ENCODE peak calls at places on chromosome 19, in four cellular contexts. One of them, this sample, is unnamed.

GRCh38 chr19:34269081-34269480 is 14.7 kb downstream of the GARRE1 start:
- DNase-seq in RWPE1: no peak
- DNase-seq in cardiac muscle cell: no peak
- DNase-seq in uterus: no peak
- DNase-seq in this sample: no peak

GRCh38 chr19:23762884-23763711 is 4.4 kb upstream of the ZNF681 start:
- DNase-seq in RWPE1: peak
- DNase-seq in cardiac muscle cell: peak
- DNase-seq in uterus: peak
- DNase-seq in this sample: peak

GRCh38 chr19:7704280-7705060 is 2.5 kb upstream of the FCER2 start:
- DNase-seq in RWPE1: no peak
- DNase-seq in cardiac muscle cell: no peak
- DNase-seq in uterus: no peak
- DNase-seq in this sample: no peak

GRCh38 chr19:55640577-55641375 is at the start of gene ZNF580:
- DNase-seq in RWPE1: peak
- DNase-seq in cardiac muscle cell: peak
- DNase-seq in uterus: peak
- DNase-seq in this sample: peak

GRCh38 chr19:3243851-3244700 is 19.6 kb downstream of the CELF5 start:
- DNase-seq in RWPE1: no peak
- DNase-seq in cardiac muscle cell: peak
- DNase-seq in uterus: no peak
- DNase-seq in this sample: no peak

GRCh38 chr19:2015611-2015950 is at the start of gene BTBD2:
- DNase-seq in RWPE1: peak
- DNase-seq in cardiac muscle cell: peak
- DNase-seq in uterus: peak
- DNase-seq in this sample: no peak

GRCh38 chr19:49534632-49535385 is 7.0 kb downstream of the RCN3 start:
- DNase-seq in RWPE1: no peak
- DNase-seq in cardiac muscle cell: no peak
- DNase-seq in uterus: no peak
- DNase-seq in this sample: no peak

GRCh38 chr19:15262011-15262410 is 29.8 kb upstream of the EPHX3 start:
- DNase-seq in RWPE1: no peak
- DNase-seq in cardiac muscle cell: no peak
- DNase-seq in uterus: no peak
- DNase-seq in this sample: no peak

GRCh38 chr19:39752795-39753194 is 15.0 kb upstream of the CLC start:
- DNase-seq in RWPE1: no peak
- DNase-seq in cardiac muscle cell: no peak
- DNase-seq in uterus: no peak
- DNase-seq in this sample: no peak

DNA sequence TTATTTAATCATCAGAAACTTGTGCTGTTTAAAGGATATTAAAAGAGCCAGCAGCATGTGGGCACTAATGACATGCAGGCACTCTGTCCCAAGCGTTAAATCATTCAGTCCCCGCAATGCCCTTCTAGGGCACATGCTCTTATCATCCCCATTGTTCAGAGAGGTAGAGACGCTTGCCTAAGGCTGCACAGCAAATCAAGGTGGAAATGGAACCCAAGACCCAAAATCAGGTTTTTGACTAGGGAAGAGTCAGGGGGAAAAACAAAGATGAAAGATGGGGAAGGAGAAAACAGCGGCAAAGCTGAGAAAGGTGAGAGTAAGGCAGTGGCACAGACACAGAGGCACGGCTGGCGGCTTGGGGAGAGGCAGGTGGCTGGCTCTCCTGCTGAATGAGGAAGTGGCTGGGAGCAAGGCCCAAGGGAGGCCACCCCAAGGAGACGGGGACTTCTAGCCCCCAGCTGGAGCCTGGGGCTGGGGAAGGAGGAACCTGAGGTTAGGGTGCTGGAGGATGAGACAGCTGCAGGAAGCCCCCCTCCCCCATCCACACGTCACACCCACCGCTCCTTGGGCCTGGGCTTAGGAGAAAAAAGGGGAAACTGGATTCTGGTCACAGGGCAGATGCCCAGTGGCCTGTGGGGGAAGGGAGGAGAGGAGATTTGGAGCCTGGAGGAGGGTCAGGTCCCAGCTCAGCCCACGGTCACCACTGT is 1.0 kb upstream of the TYROBP start:
- DNase-seq in RWPE1: no peak
- DNase-seq in cardiac muscle cell: no peak
- DNase-seq in uterus: no peak
- DNase-seq in this sample: peak
- H3K27ac ChIP-seq in RWPE1: no peak
- H3K27ac ChIP-seq in cardiac muscle cell: no peak
- H3K27ac ChIP-seq in uterus: no peak
- H3K27ac ChIP-seq in this sample: no peak

DNA sequence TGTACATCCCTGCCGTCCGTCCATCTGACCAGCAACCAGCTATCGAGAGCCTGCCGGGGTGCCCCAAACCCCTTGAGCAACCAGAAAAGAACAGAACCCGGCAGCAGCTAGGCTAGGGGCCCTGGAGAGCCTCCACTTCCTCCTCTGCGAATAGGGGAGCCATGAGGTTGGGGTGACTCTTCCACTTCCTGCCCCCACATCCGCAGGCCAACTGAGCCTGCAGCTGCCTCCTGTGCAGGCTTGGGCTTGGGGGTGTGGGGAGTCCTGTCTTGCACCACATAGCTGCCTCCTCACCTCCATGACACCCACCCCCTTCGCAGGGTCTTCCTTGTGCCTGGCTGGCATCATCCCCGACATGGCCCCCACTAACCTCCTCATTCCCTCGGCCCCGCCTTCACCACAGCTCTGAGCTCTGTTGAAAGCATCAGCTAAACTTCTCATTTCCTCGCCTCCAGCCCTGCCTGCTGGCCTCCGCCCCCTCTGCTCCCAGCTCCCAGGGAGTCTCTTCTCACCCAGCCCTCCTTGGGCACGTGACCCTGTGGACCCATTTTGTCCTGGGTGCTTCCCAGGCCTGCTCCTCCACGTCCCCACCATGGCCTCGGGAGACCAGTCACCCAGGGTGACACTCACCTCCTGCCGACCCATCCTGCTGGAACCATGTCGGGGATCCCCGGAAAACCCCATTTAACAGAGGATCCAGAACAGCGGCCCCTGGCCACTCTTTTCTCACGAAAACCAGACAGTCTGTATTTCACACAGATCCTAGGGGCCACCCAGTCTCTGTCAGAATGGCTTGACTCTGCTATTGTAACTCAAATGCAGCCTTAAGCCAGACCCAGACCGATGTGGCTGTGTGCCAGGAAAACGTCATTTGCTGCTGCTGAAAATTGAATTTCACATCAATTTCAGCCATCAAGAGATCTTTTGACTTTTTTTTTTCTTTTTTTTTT is 50.4 kb downstream of the MYO9B start:
- DNase-seq in RWPE1: no peak
- DNase-seq in cardiac muscle cell: peak
- DNase-seq in uterus: peak
- DNase-seq in this sample: peak
- H3K27ac ChIP-seq in RWPE1: peak
- H3K27ac ChIP-seq in cardiac muscle cell: no peak
- H3K27ac ChIP-seq in uterus: peak
- H3K27ac ChIP-seq in this sample: peak

GRCh38 chr19:42284066-42284501 is 15.0 kb downstream of the CIC start:
- DNase-seq in RWPE1: peak
- DNase-seq in cardiac muscle cell: peak
- DNase-seq in uterus: peak
- DNase-seq in this sample: peak

GRCh38 chr19:42284641-42285341 is 15.7 kb downstream of the CIC start:
- DNase-seq in RWPE1: no peak
- DNase-seq in cardiac muscle cell: no peak
- DNase-seq in uterus: peak
- DNase-seq in this sample: peak

GRCh38 chr19:42286349-42287016 is 15.4 kb upstream of the PRR19 start:
- DNase-seq in RWPE1: no peak
- DNase-seq in cardiac muscle cell: peak
- DNase-seq in uterus: peak
- DNase-seq in this sample: peak

GRCh38 chr19:42285988-42286348 is 16.0 kb upstream of the PRR19 start:
- DNase-seq in RWPE1: no peak
- DNase-seq in cardiac muscle cell: no peak
- DNase-seq in uterus: no peak
- DNase-seq in this sample: no peak

DNA sequence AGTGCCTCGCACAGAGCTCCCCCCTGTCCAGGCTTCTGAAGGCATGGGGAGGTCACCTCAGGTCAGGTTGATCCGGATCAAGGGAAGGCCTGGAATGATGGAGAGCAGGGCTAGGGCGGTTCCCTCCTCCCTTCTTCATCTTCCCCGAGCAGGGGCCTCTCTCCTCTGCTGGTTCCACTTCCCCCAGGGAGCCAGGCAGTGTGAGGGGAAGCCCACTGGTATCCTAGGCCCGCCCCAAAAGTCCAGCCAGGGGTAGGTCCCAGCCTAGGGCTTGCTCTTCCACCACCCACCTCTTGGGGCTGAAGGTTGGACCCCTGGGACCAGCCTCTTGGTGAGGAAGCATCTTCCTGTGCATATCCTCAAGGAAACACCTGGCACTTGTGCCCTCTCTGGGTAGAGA is 16.4 kb upstream of the PRR19 start:
- DNase-seq in RWPE1: no peak
- DNase-seq in cardiac muscle cell: no peak
- DNase-seq in uterus: peak
- DNase-seq in this sample: no peak
- H3K27ac ChIP-seq in RWPE1: peak
- H3K27ac ChIP-seq in cardiac muscle cell: no peak
- H3K27ac ChIP-seq in uterus: peak
- H3K27ac ChIP-seq in this sample: no peak

GRCh38 chr19:46602392-46603194 is 1.5 kb downstream of the CALM3 start:
- DNase-seq in RWPE1: no peak
- DNase-seq in cardiac muscle cell: peak
- DNase-seq in uterus: peak
- DNase-seq in this sample: no peak
- H3K27ac ChIP-seq in RWPE1: peak
- H3K27ac ChIP-seq in cardiac muscle cell: peak
- H3K27ac ChIP-seq in uterus: peak
- H3K27ac ChIP-seq in this sample: peak

GRCh38 chr19:18523841-18524240 is 2.0 kb upstream of the ELL start:
- DNase-seq in RWPE1: no peak
- DNase-seq in cardiac muscle cell: no peak
- DNase-seq in uterus: no peak
- DNase-seq in this sample: no peak
- H3K27ac ChIP-seq in RWPE1: peak
- H3K27ac ChIP-seq in cardiac muscle cell: no peak
- H3K27ac ChIP-seq in uterus: no peak
- H3K27ac ChIP-seq in this sample: no peak

GRCh38 chr19:708154-709141 is at the start of gene PALM:
- DNase-seq in RWPE1: no peak
- DNase-seq in cardiac muscle cell: peak
- DNase-seq in uterus: peak
- DNase-seq in this sample: no peak
- H3K27ac ChIP-seq in RWPE1: peak
- H3K27ac ChIP-seq in cardiac muscle cell: peak
- H3K27ac ChIP-seq in uterus: peak
- H3K27ac ChIP-seq in this sample: no peak

GRCh38 chr19:58003153-58003828 is 671 bp upstream of the ZNF606 start:
- DNase-seq in RWPE1: no peak
- DNase-seq in cardiac muscle cell: no peak
- DNase-seq in uterus: no peak
- DNase-seq in this sample: no peak

GRCh38 chr19:58009666-58010301 is 7.2 kb upstream of the ZNF606 start:
- DNase-seq in RWPE1: peak
- DNase-seq in cardiac muscle cell: peak
- DNase-seq in uterus: peak
- DNase-seq in this sample: peak

GRCh38 chr19:58007285-58007684 is 4.7 kb upstream of the ZNF606 start:
- DNase-seq in RWPE1: no peak
- DNase-seq in cardiac muscle cell: no peak
- DNase-seq in uterus: no peak
- DNase-seq in this sample: no peak

GRCh38 chr19:58010507-58010906 is 7.9 kb upstream of the ZNF606 start:
- DNase-seq in RWPE1: no peak
- DNase-seq in cardiac muscle cell: no peak
- DNase-seq in uterus: no peak
- DNase-seq in this sample: no peak

GRCh38 chr19:58009301-58009665 is 6.7 kb upstream of the ZNF606 start:
- DNase-seq in RWPE1: no peak
- DNase-seq in cardiac muscle cell: no peak
- DNase-seq in uterus: no peak
- DNase-seq in this sample: no peak
- H3K27ac ChIP-seq in RWPE1: peak
- H3K27ac ChIP-seq in cardiac muscle cell: no peak
- H3K27ac ChIP-seq in uterus: peak
- H3K27ac ChIP-seq in this sample: no peak

GRCh38 chr19:408441-409005 is 424 bp downstream of the C2CD4C start:
- DNase-seq in RWPE1: no peak
- DNase-seq in cardiac muscle cell: no peak
- DNase-seq in uterus: no peak
- DNase-seq in this sample: peak

GRCh38 chr19:409006-409514 is at the start of gene C2CD4C:
- DNase-seq in RWPE1: no peak
- DNase-seq in cardiac muscle cell: peak
- DNase-seq in uterus: no peak
- DNase-seq in this sample: peak

GRCh38 chr19:407501-408440 is 1.2 kb downstream of the C2CD4C start:
- DNase-seq in RWPE1: no peak
- DNase-seq in cardiac muscle cell: no peak
- DNase-seq in uterus: no peak
- DNase-seq in this sample: peak

GRCh38 chr19:410243-410781 is 1.4 kb upstream of the C2CD4C start:
- DNase-seq in RWPE1: no peak
- DNase-seq in cardiac muscle cell: no peak
- DNase-seq in uterus: no peak
- DNase-seq in this sample: peak

DNA sequence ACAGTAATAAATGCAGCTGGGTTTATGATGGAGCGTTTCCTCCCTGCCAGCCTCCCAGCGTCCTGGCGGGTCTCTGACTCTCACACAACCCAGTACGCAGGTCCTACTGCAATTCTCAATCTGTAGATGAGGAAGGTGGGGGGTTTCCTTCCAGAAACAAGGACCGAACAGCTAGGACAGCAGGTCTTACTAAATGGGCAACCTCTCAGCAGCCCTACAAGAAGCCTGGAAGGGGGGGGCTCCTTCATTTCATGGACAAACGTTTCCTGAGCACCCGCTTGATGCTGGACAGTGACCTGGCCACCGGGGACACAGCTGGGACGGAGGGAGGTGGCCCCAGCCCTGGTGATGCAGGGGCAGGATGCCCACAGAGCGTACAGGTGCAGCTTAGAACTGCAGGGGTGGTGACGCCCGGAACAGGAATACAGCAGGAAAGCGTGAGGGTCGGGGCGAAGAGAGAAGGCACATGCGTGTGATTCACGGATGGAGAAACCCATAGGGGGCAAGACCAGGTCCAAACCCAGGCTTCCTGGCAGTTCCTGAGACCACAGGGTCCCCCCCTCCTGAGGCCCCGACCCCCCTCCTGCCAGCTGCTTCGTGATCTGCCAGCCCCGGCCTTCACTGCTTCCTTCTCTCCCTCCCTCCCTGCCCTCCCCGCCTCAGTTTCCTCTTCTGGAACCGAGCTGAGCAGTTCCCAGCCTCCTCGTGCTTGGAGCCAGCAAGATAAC is 732 bp upstream of the C2CD4C start:
- DNase-seq in RWPE1: no peak
- DNase-seq in cardiac muscle cell: no peak
- DNase-seq in uterus: no peak
- DNase-seq in this sample: peak
- H3K27ac ChIP-seq in RWPE1: no peak
- H3K27ac ChIP-seq in cardiac muscle cell: no peak
- H3K27ac ChIP-seq in uterus: no peak
- H3K27ac ChIP-seq in this sample: no peak